ENCODE peak calls at places on chromosomes 5 and 9, in nine cellular contexts. One of them, this sample, is unnamed.

GRCh38 chr5:39191216-39191615 is 28.1 kb downstream of the FYB1 start:
- DNase-seq in fibroblast of lung: no peak
- DNase-seq in right cardiac atrium: no peak
- DNase-seq in K562: no peak
- DNase-seq in dorsolateral prefrontal cortex: peak
- DNase-seq in lower lobe of right lung: no peak
- DNase-seq in astrocyte: no peak
- DNase-seq in pancreas: no peak
- DNase-seq in CD8-positive, alpha-beta T cell: peak
- DNase-seq in this sample: no peak

GRCh38 chr5:140547508-140548299 is at the start of gene EIF4EBP3:
- DNase-seq in fibroblast of lung: peak
- DNase-seq in right cardiac atrium: peak
- DNase-seq in K562: peak
- DNase-seq in dorsolateral prefrontal cortex: peak
- DNase-seq in lower lobe of right lung: peak
- DNase-seq in astrocyte: peak
- DNase-seq in pancreas: peak
- DNase-seq in CD8-positive, alpha-beta T cell: peak
- DNase-seq in this sample: peak

GRCh38 chr5:117013280-117013877 is 438.8 kb upstream of the SEMA6A start:
- DNase-seq in fibroblast of lung: no peak
- DNase-seq in right cardiac atrium: no peak
- DNase-seq in K562: no peak
- DNase-seq in dorsolateral prefrontal cortex: no peak
- DNase-seq in lower lobe of right lung: no peak
- DNase-seq in astrocyte: no peak
- DNase-seq in pancreas: no peak
- DNase-seq in CD8-positive, alpha-beta T cell: no peak
- DNase-seq in this sample: no peak

GRCh38 chr5:157143127-157143959 is 678 bp upstream of the MED7 start:
- DNase-seq in fibroblast of lung: no peak
- DNase-seq in right cardiac atrium: peak
- DNase-seq in K562: peak
- DNase-seq in dorsolateral prefrontal cortex: peak
- DNase-seq in lower lobe of right lung: peak
- DNase-seq in astrocyte: no peak
- DNase-seq in pancreas: peak
- DNase-seq in CD8-positive, alpha-beta T cell: peak
- DNase-seq in this sample: peak

GRCh38 chr9:83919111-83919510 is 2.1 kb downstream of the KIF27 start:
- DNase-seq in fibroblast of lung: no peak
- DNase-seq in right cardiac atrium: no peak
- DNase-seq in K562: no peak
- DNase-seq in dorsolateral prefrontal cortex: no peak
- DNase-seq in lower lobe of right lung: no peak
- DNase-seq in astrocyte: no peak
- DNase-seq in pancreas: no peak
- DNase-seq in CD8-positive, alpha-beta T cell: no peak
- DNase-seq in this sample: no peak

GRCh38 chr5:31449175-31449574 is 82.7 kb downstream of the DROSHA start:
- DNase-seq in fibroblast of lung: no peak
- DNase-seq in right cardiac atrium: no peak
- DNase-seq in K562: no peak
- DNase-seq in dorsolateral prefrontal cortex: no peak
- DNase-seq in lower lobe of right lung: no peak
- DNase-seq in astrocyte: peak
- DNase-seq in pancreas: no peak
- DNase-seq in CD8-positive, alpha-beta T cell: no peak
- DNase-seq in this sample: no peak

GRCh38 chr9:120867676-120868338 is 9.2 kb downstream of the PHF19 start:
- DNase-seq in fibroblast of lung: no peak
- DNase-seq in right cardiac atrium: no peak
- DNase-seq in K562: no peak
- DNase-seq in dorsolateral prefrontal cortex: no peak
- DNase-seq in lower lobe of right lung: no peak
- DNase-seq in astrocyte: no peak
- DNase-seq in pancreas: no peak
- DNase-seq in CD8-positive, alpha-beta T cell: no peak
- DNase-seq in this sample: no peak

GRCh38 chr9:694499-695154 is 146.9 kb upstream of the DMRT1 start:
- DNase-seq in fibroblast of lung: peak
- DNase-seq in right cardiac atrium: no peak
- DNase-seq in K562: no peak
- DNase-seq in dorsolateral prefrontal cortex: peak
- DNase-seq in lower lobe of right lung: no peak
- DNase-seq in astrocyte: peak
- DNase-seq in pancreas: no peak
- DNase-seq in CD8-positive, alpha-beta T cell: no peak
- DNase-seq in this sample: peak

GRCh38 chr9:105064248-105065118 is 136.5 kb upstream of the ABCA1 start:
- DNase-seq in fibroblast of lung: peak
- DNase-seq in right cardiac atrium: peak
- DNase-seq in K562: no peak
- DNase-seq in dorsolateral prefrontal cortex: peak
- DNase-seq in lower lobe of right lung: peak
- DNase-seq in astrocyte: peak
- DNase-seq in pancreas: peak
- DNase-seq in CD8-positive, alpha-beta T cell: no peak
- DNase-seq in this sample: peak

GRCh38 chr5:143521891-143522290 is 118.4 kb upstream of the NR3C1 start:
- DNase-seq in fibroblast of lung: no peak
- DNase-seq in right cardiac atrium: no peak
- DNase-seq in K562: no peak
- DNase-seq in dorsolateral prefrontal cortex: no peak
- DNase-seq in lower lobe of right lung: no peak
- DNase-seq in astrocyte: no peak
- DNase-seq in pancreas: no peak
- DNase-seq in CD8-positive, alpha-beta T cell: no peak
- DNase-seq in this sample: no peak

GRCh38 chr5:126526493-126526892 is 68.5 kb downstream of the ALDH7A1 start:
- DNase-seq in fibroblast of lung: no peak
- DNase-seq in right cardiac atrium: no peak
- DNase-seq in K562: no peak
- DNase-seq in dorsolateral prefrontal cortex: no peak
- DNase-seq in lower lobe of right lung: no peak
- DNase-seq in astrocyte: no peak
- DNase-seq in pancreas: no peak
- DNase-seq in CD8-positive, alpha-beta T cell: no peak
- DNase-seq in this sample: no peak

GRCh38 chr9:131289301-131290038 is at the start of gene PLPP7:
- DNase-seq in fibroblast of lung: peak
- DNase-seq in right cardiac atrium: peak
- DNase-seq in K562: peak
- DNase-seq in dorsolateral prefrontal cortex: peak
- DNase-seq in lower lobe of right lung: no peak
- DNase-seq in astrocyte: peak
- DNase-seq in pancreas: no peak
- DNase-seq in CD8-positive, alpha-beta T cell: no peak
- DNase-seq in this sample: peak

GRCh38 chr5:146796144-146796543 is 82.4 kb downstream of the PPP2R2B start:
- DNase-seq in fibroblast of lung: no peak
- DNase-seq in right cardiac atrium: no peak
- DNase-seq in K562: no peak
- DNase-seq in dorsolateral prefrontal cortex: no peak
- DNase-seq in lower lobe of right lung: no peak
- DNase-seq in astrocyte: no peak
- DNase-seq in pancreas: no peak
- DNase-seq in CD8-positive, alpha-beta T cell: no peak
- DNase-seq in this sample: no peak

GRCh38 chr5:55223219-55223987 is 3.7 kb downstream of the MCIDAS start:
- DNase-seq in fibroblast of lung: no peak
- DNase-seq in right cardiac atrium: no peak
- DNase-seq in K562: no peak
- DNase-seq in dorsolateral prefrontal cortex: no peak
- DNase-seq in lower lobe of right lung: no peak
- DNase-seq in astrocyte: no peak
- DNase-seq in pancreas: no peak
- DNase-seq in CD8-positive, alpha-beta T cell: no peak
- DNase-seq in this sample: no peak

GRCh38 chr5:123670981-123671557 is 159.1 kb downstream of the CSNK1G3 start:
- DNase-seq in fibroblast of lung: peak
- DNase-seq in right cardiac atrium: no peak
- DNase-seq in K562: peak
- DNase-seq in dorsolateral prefrontal cortex: peak
- DNase-seq in lower lobe of right lung: no peak
- DNase-seq in astrocyte: no peak
- DNase-seq in pancreas: no peak
- DNase-seq in CD8-positive, alpha-beta T cell: peak
- DNase-seq in this sample: peak

GRCh38 chr9:134935056-134936020 is 17.6 kb upstream of the FCN1 start:
- DNase-seq in fibroblast of lung: no peak
- DNase-seq in right cardiac atrium: no peak
- DNase-seq in K562: no peak
- DNase-seq in dorsolateral prefrontal cortex: no peak
- DNase-seq in lower lobe of right lung: peak
- DNase-seq in astrocyte: no peak
- DNase-seq in pancreas: peak
- DNase-seq in CD8-positive, alpha-beta T cell: no peak
- DNase-seq in this sample: no peak

GRCh38 chr9:123343428-123344272 is 12.3 kb upstream of the CRB2 start:
- DNase-seq in fibroblast of lung: no peak
- DNase-seq in right cardiac atrium: no peak
- DNase-seq in K562: peak
- DNase-seq in dorsolateral prefrontal cortex: no peak
- DNase-seq in lower lobe of right lung: no peak
- DNase-seq in astrocyte: peak
- DNase-seq in pancreas: no peak
- DNase-seq in CD8-positive, alpha-beta T cell: no peak
- DNase-seq in this sample: no peak
- H3K27ac ChIP-seq in fibroblast of lung: no peak
- H3K27ac ChIP-seq in right cardiac atrium: no peak
- H3K27ac ChIP-seq in K562: peak
- H3K27ac ChIP-seq in dorsolateral prefrontal cortex: peak
- H3K27ac ChIP-seq in lower lobe of right lung: no peak
- H3K27ac ChIP-seq in astrocyte: no peak
- H3K27ac ChIP-seq in pancreas: no peak
- H3K27ac ChIP-seq in CD8-positive, alpha-beta T cell: no peak
- H3K27ac ChIP-seq in this sample: no peak

GRCh38 chr5:168360521-168361285 is 69.3 kb downstream of the WWC1 start:
- DNase-seq in fibroblast of lung: no peak
- DNase-seq in right cardiac atrium: no peak
- DNase-seq in K562: no peak
- DNase-seq in dorsolateral prefrontal cortex: no peak
- DNase-seq in lower lobe of right lung: no peak
- DNase-seq in astrocyte: no peak
- DNase-seq in pancreas: no peak
- DNase-seq in CD8-positive, alpha-beta T cell: no peak
- DNase-seq in this sample: no peak
- H3K27ac ChIP-seq in fibroblast of lung: no peak
- H3K27ac ChIP-seq in right cardiac atrium: no peak
- H3K27ac ChIP-seq in K562: no peak
- H3K27ac ChIP-seq in dorsolateral prefrontal cortex: no peak
- H3K27ac ChIP-seq in lower lobe of right lung: no peak
- H3K27ac ChIP-seq in astrocyte: no peak
- H3K27ac ChIP-seq in pancreas: no peak
- H3K27ac ChIP-seq in CD8-positive, alpha-beta T cell: no peak
- H3K27ac ChIP-seq in this sample: no peak

GRCh38 chr9:76718166-76718565 is 46.1 kb upstream of the PCA3 start:
- DNase-seq in fibroblast of lung: no peak
- DNase-seq in right cardiac atrium: no peak
- DNase-seq in K562: no peak
- DNase-seq in dorsolateral prefrontal cortex: no peak
- DNase-seq in lower lobe of right lung: no peak
- DNase-seq in astrocyte: no peak
- DNase-seq in pancreas: no peak
- DNase-seq in CD8-positive, alpha-beta T cell: no peak
- DNase-seq in this sample: no peak

GRCh38 chr9:76717611-76718010 is 46.6 kb upstream of the PCA3 start:
- DNase-seq in fibroblast of lung: no peak
- DNase-seq in right cardiac atrium: no peak
- DNase-seq in K562: no peak
- DNase-seq in dorsolateral prefrontal cortex: no peak
- DNase-seq in lower lobe of right lung: no peak
- DNase-seq in astrocyte: peak
- DNase-seq in pancreas: no peak
- DNase-seq in CD8-positive, alpha-beta T cell: no peak
- DNase-seq in this sample: no peak

GRCh38 chr9:76717176-76717575 is 47.1 kb upstream of the PCA3 start:
- DNase-seq in fibroblast of lung: no peak
- DNase-seq in right cardiac atrium: no peak
- DNase-seq in K562: no peak
- DNase-seq in dorsolateral prefrontal cortex: no peak
- DNase-seq in lower lobe of right lung: no peak
- DNase-seq in astrocyte: no peak
- DNase-seq in pancreas: no peak
- DNase-seq in CD8-positive, alpha-beta T cell: no peak
- DNase-seq in this sample: no peak

GRCh38 chr9:76713371-76713770 is 50.9 kb upstream of the PCA3 start:
- DNase-seq in fibroblast of lung: no peak
- DNase-seq in right cardiac atrium: no peak
- DNase-seq in K562: no peak
- DNase-seq in dorsolateral prefrontal cortex: no peak
- DNase-seq in lower lobe of right lung: no peak
- DNase-seq in astrocyte: no peak
- DNase-seq in pancreas: no peak
- DNase-seq in CD8-positive, alpha-beta T cell: no peak
- DNase-seq in this sample: no peak

DNA sequence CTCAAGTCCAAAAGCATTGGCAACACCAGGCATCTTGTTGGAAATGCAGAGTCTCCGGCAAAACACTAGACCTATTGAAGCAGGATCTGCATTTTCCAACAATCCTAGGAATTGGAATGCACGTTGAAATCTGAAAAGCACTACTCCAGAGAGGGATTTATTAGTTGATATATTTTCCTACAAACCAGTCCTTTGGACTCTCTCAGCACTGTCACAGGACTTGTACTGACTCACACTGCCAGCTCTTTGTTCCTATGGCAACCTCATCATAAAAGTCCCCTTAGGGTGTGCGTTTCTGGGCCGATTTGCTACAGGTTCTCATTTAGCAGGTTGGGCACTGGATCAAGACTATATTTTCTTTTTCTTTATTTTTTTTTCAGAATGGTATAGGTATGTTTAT is 48.0 kb upstream of the PCA3 start:
- DNase-seq in fibroblast of lung: no peak
- DNase-seq in right cardiac atrium: no peak
- DNase-seq in K562: no peak
- DNase-seq in dorsolateral prefrontal cortex: peak
- DNase-seq in lower lobe of right lung: no peak
- DNase-seq in astrocyte: peak
- DNase-seq in pancreas: no peak
- DNase-seq in CD8-positive, alpha-beta T cell: no peak
- DNase-seq in this sample: no peak
- H3K27ac ChIP-seq in fibroblast of lung: no peak
- H3K27ac ChIP-seq in right cardiac atrium: no peak
- H3K27ac ChIP-seq in K562: no peak
- H3K27ac ChIP-seq in dorsolateral prefrontal cortex: no peak
- H3K27ac ChIP-seq in lower lobe of right lung: no peak
- H3K27ac ChIP-seq in astrocyte: no peak
- H3K27ac ChIP-seq in pancreas: no peak
- H3K27ac ChIP-seq in CD8-positive, alpha-beta T cell: no peak
- H3K27ac ChIP-seq in this sample: no peak

GRCh38 chr5:158832736-158833135 is 267.0 kb downstream of the EBF1 start:
- DNase-seq in fibroblast of lung: no peak
- DNase-seq in right cardiac atrium: no peak
- DNase-seq in K562: no peak
- DNase-seq in dorsolateral prefrontal cortex: no peak
- DNase-seq in lower lobe of right lung: no peak
- DNase-seq in astrocyte: no peak
- DNase-seq in pancreas: no peak
- DNase-seq in CD8-positive, alpha-beta T cell: no peak
- DNase-seq in this sample: no peak

GRCh38 chr5:158837908-158838307 is 261.8 kb downstream of the EBF1 start:
- DNase-seq in fibroblast of lung: no peak
- DNase-seq in right cardiac atrium: no peak
- DNase-seq in K562: no peak
- DNase-seq in dorsolateral prefrontal cortex: no peak
- DNase-seq in lower lobe of right lung: no peak
- DNase-seq in astrocyte: no peak
- DNase-seq in pancreas: no peak
- DNase-seq in CD8-positive, alpha-beta T cell: no peak
- DNase-seq in this sample: no peak

GRCh38 chr5:158832096-158832495 is 267.6 kb downstream of the EBF1 start:
- DNase-seq in fibroblast of lung: peak
- DNase-seq in right cardiac atrium: no peak
- DNase-seq in K562: no peak
- DNase-seq in dorsolateral prefrontal cortex: no peak
- DNase-seq in lower lobe of right lung: no peak
- DNase-seq in astrocyte: no peak
- DNase-seq in pancreas: no peak
- DNase-seq in CD8-positive, alpha-beta T cell: no peak
- DNase-seq in this sample: no peak
- H3K27ac ChIP-seq in fibroblast of lung: no peak
- H3K27ac ChIP-seq in right cardiac atrium: no peak
- H3K27ac ChIP-seq in K562: no peak
- H3K27ac ChIP-seq in dorsolateral prefrontal cortex: no peak
- H3K27ac ChIP-seq in lower lobe of right lung: no peak
- H3K27ac ChIP-seq in astrocyte: no peak
- H3K27ac ChIP-seq in pancreas: no peak
- H3K27ac ChIP-seq in CD8-positive, alpha-beta T cell: no peak
- H3K27ac ChIP-seq in this sample: no peak